ENCODE peak calls at places on chromosomes 7 and 10, in nine cellular contexts. N, W, A, K, B, M, I, P and G are unnamed samples. For H3K4me1, the result is how much of the 10 kb centered on the place peaks cover.

GRCh38 chr10:118800920-118801319 is 46.1 kb upstream of the CACUL1 start:
- DNase-seq in N (no peak), W (no peak), A (no peak), K (no peak), B (no peak), M (peak), I (peak), P (peak), G (peak)

GRCh38 chr7:20647051-20647450 is 31.6 kb downstream of the ABCB5 start:
- DNase-seq in N (no peak), W (no peak), A (no peak), K (no peak), B (no peak), M (no peak), I (no peak), P (no peak), G (no peak)

GRCh38 chr10:49243139-49243538 is 54.9 kb upstream of the TMEM273 start:
- DNase-seq in N (no peak), W (no peak), A (peak), K (no peak), B (no peak), M (no peak), I (no peak), P (no peak), G (no peak)

GRCh38 chr10:105807930-105808587 is 1167.0 kb downstream of the SORCS3 start:
- DNase-seq in N (no peak), W (no peak), A (no peak), K (no peak), B (no peak), M (no peak), I (no peak), P (no peak), G (no peak)

GRCh38 chr10:22253578-22253882 is 35.7 kb upstream of the EBLN1 start:
- DNase-seq in N (no peak), W (no peak), A (peak), K (peak), B (peak), M (no peak), I (peak), P (peak), G (no peak)

GRCh38 chr10:24382979-24383663 is 174.2 kb downstream of the KIAA1217 start:
- DNase-seq in N (no peak), W (no peak), A (peak), K (peak), B (no peak), M (peak), I (peak), P (no peak), G (peak)

GRCh38 chr10:90148121-90148855 is 446.9 kb downstream of the KIF20B start:
- DNase-seq in N (no peak), W (no peak), A (peak), K (no peak), B (no peak), M (no peak), I (no peak), P (no peak), G (no peak)

GRCh38 chr10:16626697-16627096 is 105.0 kb upstream of the C1QL3 start:
- DNase-seq in N (no peak), W (no peak), A (peak), K (no peak), B (no peak), M (no peak), I (no peak), P (no peak), G (no peak)

GRCh38 chr10:62618576-62619408 is 185.7 kb upstream of the ADO start:
- DNase-seq in N (no peak), W (no peak), A (no peak), K (no peak), B (peak), M (no peak), I (no peak), P (peak), G (peak)

GRCh38 chr10:62769574-62770242 is 34.8 kb upstream of the ADO start:
- DNase-seq in N (no peak), W (no peak), A (peak), K (no peak), B (no peak), M (no peak), I (no peak), P (no peak), G (no peak)

GRCh38 chr7:78363866-78364265 is 565.3 kb downstream of the PHTF2 start:
- DNase-seq in N (no peak), W (no peak), A (no peak), K (no peak), B (no peak), M (no peak), I (no peak), P (no peak), G (no peak)

GRCh38 chr10:34739915-34740314 is 75.2 kb downstream of the PARD3 start:
- DNase-seq in N (no peak), W (no peak), A (peak), K (no peak), B (peak), M (peak), I (peak), P (no peak), G (peak)

GRCh38 chr10:100713049-100713858 is 32.1 kb upstream of the PAX2 start:
- DNase-seq in N (no peak), W (no peak), A (peak), K (no peak), B (no peak), M (no peak), I (no peak), P (peak), G (no peak)

GRCh38 chr7:8295638-8296361 is 33.8 kb upstream of the ICA1 start:
- DNase-seq in N (peak), W (peak), A (peak), K (no peak), B (peak), M (peak), I (no peak), P (no peak), G (peak)

GRCh38 chr7:47601119-47601880 is 19.4 kb upstream of the TNS3 start:
- DNase-seq in N (no peak), W (no peak), A (no peak), K (no peak), B (no peak), M (no peak), I (no peak), P (no peak), G (no peak)

GRCh38 chr10:44952779-44953231 is 6.8 kb upstream of the RASSF4 start:
- DNase-seq in N (no peak), W (no peak), A (peak), K (peak), B (no peak), M (no peak), I (no peak), P (no peak), G (no peak)

GRCh38 chr7:1022801-1023465 is 21.4 kb upstream of the GPR146 start:
- DNase-seq in N (no peak), W (no peak), A (no peak), K (no peak), B (no peak), M (no peak), I (no peak), P (peak), G (no peak)

GRCh38 chr10:47438857-47439474 is 44.9 kb downstream of the ANXA8 start:
- DNase-seq in N (no peak), W (no peak), A (peak), K (peak), B (no peak), M (peak), I (peak), P (peak), G (peak)

GRCh38 chr7:50204576-50204975 is 99.9 kb upstream of the IKZF1 start:
- DNase-seq in N (no peak), W (no peak), A (no peak), K (no peak), B (no peak), M (no peak), I (no peak), P (no peak), G (no peak)

GRCh38 chr10:110634527-110635209 is 9.5 kb upstream of the RBM20 start:
- DNase-seq in N (no peak), W (no peak), A (no peak), K (no peak), B (no peak), M (no peak), I (peak), P (no peak), G (no peak)

GRCh38 chr7:130274983-130275649 is 8.5 kb downstream of the CPA2 start:
- DNase-seq in N (no peak), W (no peak), A (peak), K (no peak), B (no peak), M (no peak), I (no peak), P (no peak), G (peak)

GRCh38 chr7:24419527-24419926 is 135.5 kb downstream of the NPY start:
- DNase-seq in N (no peak), W (no peak), A (no peak), K (no peak), B (no peak), M (no peak), I (no peak), P (no peak), G (no peak)

GRCh38 chr7:94998951-94999350 is 91.6 kb downstream of the PPP1R9A start:
- DNase-seq in N (no peak), W (no peak), A (no peak), K (no peak), B (no peak), M (no peak), I (no peak), P (no peak), G (no peak)

GRCh38 chr10:87700031-87700796 is 40.5 kb downstream of the PAPSS2 start:
- DNase-seq in N (no peak), W (no peak), A (no peak), K (no peak), B (no peak), M (no peak), I (no peak), P (no peak), G (no peak)

GRCh38 chr10:94310369-94310768 is 52.4 kb downstream of the NOC3L start:
- DNase-seq in N (no peak), W (no peak), A (no peak), K (no peak), B (no peak), M (no peak), I (no peak), P (no peak), G (no peak)

GRCh38 chr7:106915407-106915806 is 50.3 kb downstream of the PIK3CG start:
- DNase-seq in N (no peak), W (no peak), A (no peak), K (no peak), B (no peak), M (no peak), I (no peak), P (no peak), G (no peak)

GRCh38 chr10:71074176-71074755 is 138.1 kb upstream of the UNC5B start:
- DNase-seq in N (no peak), W (no peak), A (no peak), K (peak), B (no peak), M (no peak), I (no peak), P (peak), G (no peak)

GRCh38 chr7:73828107-73828803 is 2.5 kb upstream of the CLDN4 start:
- DNase-seq in N (peak), W (no peak), A (no peak), K (no peak), B (peak), M (peak), I (no peak), P (no peak), G (peak)

GRCh38 chr10:48792687-48793096 is 108.0 kb downstream of the WDFY4 start:
- DNase-seq in N (no peak), W (no peak), A (no peak), K (no peak), B (no peak), M (no peak), I (no peak), P (no peak), G (no peak)

GRCh38 chr7:41787951-41788350 is 85.1 kb upstream of the INHBA start:
- DNase-seq in N (no peak), W (no peak), A (no peak), K (no peak), B (no peak), M (no peak), I (no peak), P (no peak), G (no peak)

GRCh38 chr7:81594767-81595166 is 175.1 kb downstream of the HGF start:
- DNase-seq in N (no peak), W (no peak), A (no peak), K (no peak), B (no peak), M (no peak), I (no peak), P (no peak), G (no peak)

GRCh38 chr7:102931757-102932156 is 19.0 kb downstream of the LRRC17 start:
- DNase-seq in N (no peak), W (no peak), A (no peak), K (no peak), B (no peak), M (no peak), I (no peak), P (no peak), G (no peak)

GRCh38 chr7:102935450-102936110 is 22.8 kb downstream of the LRRC17 start:
- DNase-seq in N (no peak), W (no peak), A (no peak), K (no peak), B (no peak), M (no peak), I (no peak), P (no peak), G (no peak)

GRCh38 chr7:102934670-102935069 is 21.9 kb downstream of the LRRC17 start:
- DNase-seq in N (no peak), W (no peak), A (peak), K (no peak), B (no peak), M (no peak), I (no peak), P (no peak), G (no peak)

GRCh38 chr7:102934267-102934666 is 21.5 kb downstream of the LRRC17 start:
- DNase-seq in N (no peak), W (no peak), A (no peak), K (no peak), B (no peak), M (peak), I (no peak), P (no peak), G (no peak)

DNA sequence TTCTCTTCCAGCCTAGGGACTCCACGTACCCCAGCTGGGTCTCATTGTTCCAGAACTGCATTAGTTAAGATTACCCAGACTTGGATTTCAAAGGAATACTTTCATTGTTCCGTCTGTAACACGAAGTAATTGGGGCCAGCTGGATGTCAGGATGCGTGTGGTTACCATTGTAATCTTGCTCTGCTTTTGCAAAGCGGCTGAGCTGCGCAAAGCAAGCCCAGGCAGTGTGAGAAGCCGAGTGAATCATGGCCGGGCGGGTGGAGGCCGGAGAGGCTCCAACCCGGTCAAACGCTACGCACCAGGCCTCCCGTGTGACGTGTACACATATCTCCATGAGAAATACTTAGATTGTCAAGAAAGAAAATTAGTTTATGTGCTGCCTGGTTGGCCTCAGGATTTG is 21.0 kb downstream of the LRRC17 start:
- DNase-seq in N (no peak), W (no peak), A (peak), K (peak), B (no peak), M (peak), I (peak), P (no peak), G (peak)
- TF ChIP-seq POLR2AphosphoS5 in N (no peak), W (no peak), A (no peak), K (no peak), B (no peak), M (peak), I (peak), P (no peak), G (no peak)

DNA sequence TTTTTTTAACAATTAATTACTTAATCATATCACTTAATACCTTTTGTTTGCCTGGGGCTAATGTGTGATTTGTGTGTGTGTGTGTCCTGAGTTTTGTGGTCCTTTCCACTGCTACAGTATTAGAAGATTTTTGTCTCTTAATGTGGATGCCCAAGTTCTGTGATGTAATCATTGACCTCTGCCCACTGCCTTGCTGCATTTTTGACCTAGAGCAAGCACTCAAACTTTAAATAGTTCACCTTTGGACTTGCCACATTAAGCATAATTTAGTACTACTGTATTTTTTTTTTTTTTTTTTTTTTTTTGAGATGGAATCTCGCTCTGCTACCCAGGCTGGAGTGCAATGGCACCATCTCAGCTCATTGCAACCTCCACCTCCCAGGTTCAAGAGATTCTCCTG is 52.7 kb downstream of the VCL start:
- DNase-seq in N (no peak), W (no peak), A (no peak), K (no peak), B (no peak), M (no peak), I (no peak), P (no peak), G (no peak)
- H3K4me1 ChIP-seq in N (under half), W (under half), A (under half), K (under half), B (half or more), M (under half), I (under half), P (under half), G (under half)

DNA sequence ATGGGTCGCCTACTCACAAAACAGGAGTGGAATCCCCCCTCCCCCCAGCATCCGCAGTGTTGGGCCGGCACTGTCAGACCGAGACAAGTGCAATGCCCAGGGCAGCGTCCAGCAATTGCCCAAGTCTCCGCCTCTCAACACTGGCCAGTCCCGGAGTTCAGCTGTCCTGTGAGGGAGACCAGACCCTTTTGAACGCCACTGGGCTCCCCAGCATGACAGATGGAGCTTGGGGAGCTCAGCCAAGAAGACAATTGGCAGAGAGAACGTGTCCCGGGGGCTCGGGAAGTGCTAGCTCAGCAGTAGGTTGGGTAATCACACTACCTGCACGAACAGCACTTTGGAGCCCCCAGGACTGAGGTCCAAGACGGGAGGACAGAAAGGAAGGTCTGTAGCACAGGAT is 4.7 kb downstream of the COPS6 start:
- DNase-seq in N (no peak), W (no peak), A (no peak), K (no peak), B (no peak), M (no peak), I (no peak), P (no peak), G (no peak)
- TF ChIP-seq POLR2AphosphoS5 in N (no peak), W (no peak), A (no peak), K (no peak), B (no peak), M (no peak), I (no peak), P (no peak), G (no peak)

GRCh38 chr7:123719481-123719806 is 29.4 kb downstream of the WASL start:
- DNase-seq in N (no peak), W (no peak), A (no peak), K (no peak), B (no peak), M (no peak), I (no peak), P (no peak), G (no peak)

GRCh38 chr7:123715793-123716192 is 33.0 kb downstream of the WASL start:
- DNase-seq in N (no peak), W (no peak), A (no peak), K (no peak), B (no peak), M (no peak), I (no peak), P (no peak), G (no peak)

GRCh38 chr7:123718773-123719480 is 29.9 kb downstream of the WASL start:
- DNase-seq in N (no peak), W (no peak), A (no peak), K (no peak), B (no peak), M (no peak), I (no peak), P (no peak), G (no peak)

GRCh38 chr7:123716877-123717276 is 31.9 kb downstream of the WASL start:
- DNase-seq in N (no peak), W (no peak), A (peak), K (no peak), B (no peak), M (no peak), I (no peak), P (no peak), G (no peak)

GRCh38 chr7:123717689-123718088 is 31.1 kb downstream of the WASL start:
- DNase-seq in N (no peak), W (no peak), A (no peak), K (no peak), B (no peak), M (no peak), I (no peak), P (no peak), G (no peak)
- H3K4me1 ChIP-seq in N (under half), W (under half), A (under half), K (under half), B (under half), M (half or more), I (under half), P (under half), G (under half)

GRCh38 chr7:16934947-16935742 is 53.4 kb upstream of the AGR3 start:
- DNase-seq in N (no peak), W (no peak), A (no peak), K (no peak), B (no peak), M (peak), I (no peak), P (no peak), G (no peak)

GRCh38 chr7:16930958-16931357 is 49.2 kb upstream of the AGR3 start:
- DNase-seq in N (no peak), W (no peak), A (no peak), K (no peak), B (no peak), M (no peak), I (no peak), P (no peak), G (no peak)

GRCh38 chr7:16929146-16929762 is 47.5 kb upstream of the AGR3 start:
- DNase-seq in N (no peak), W (peak), A (no peak), K (no peak), B (no peak), M (no peak), I (no peak), P (no peak), G (no peak)

GRCh38 chr7:16936626-16937422 is 55.0 kb upstream of the AGR3 start:
- DNase-seq in N (no peak), W (no peak), A (no peak), K (no peak), B (no peak), M (no peak), I (no peak), P (no peak), G (no peak)

GRCh38 chr7:16933296-16934248 is 51.8 kb upstream of the AGR3 start:
- DNase-seq in N (no peak), W (no peak), A (no peak), K (no peak), B (peak), M (no peak), I (no peak), P (no peak), G (no peak)
- TF ChIP-seq POLR2AphosphoS5 in N (no peak), W (no peak), A (no peak), K (no peak), B (no peak), M (no peak), I (no peak), P (no peak), G (no peak)

DNA sequence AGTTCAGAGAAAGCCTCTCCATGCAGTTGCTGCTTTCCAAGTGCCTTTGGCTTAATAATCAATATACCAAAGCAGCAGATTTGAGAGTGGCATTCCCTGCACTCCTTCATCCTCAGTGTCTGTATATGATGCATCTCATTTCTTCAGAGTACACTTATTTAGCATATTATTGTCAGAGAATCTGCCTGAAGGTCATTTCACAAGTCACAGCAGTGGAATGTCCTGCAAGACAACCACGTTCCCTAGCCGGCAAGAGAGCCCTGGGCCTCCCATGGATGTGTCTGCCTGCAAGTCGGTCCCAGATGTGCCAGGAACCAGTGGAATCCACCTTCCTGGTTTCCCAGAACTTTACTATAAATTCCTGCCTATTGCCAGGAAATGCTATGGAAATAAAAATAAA is 289.4 kb upstream of the IGFBP3 start:
- DNase-seq in N (no peak), W (no peak), A (no peak), K (no peak), B (no peak), M (no peak), I (no peak), P (no peak), G (no peak)
- H3K4me1 ChIP-seq in N (under half), W (under half), A (under half), K (under half), B (under half), M (under half), I (under half), P (under half), G (under half)